ENCODE peak calls at places on chromosome 18, in four cellular contexts. One of them, this sample, is unnamed.

GRCh38 chr18:22177496-22177866 is 8.1 kb downstream of the GATA6 start:
- DNase-seq in upper lobe of right lung: no peak
- DNase-seq in fibroblast of the aortic adventitia: peak; percentile 60
- DNase-seq in AG10803: no peak
- DNase-seq in this sample: no peak

GRCh38 chr18:55286257-55286825 is 301.7 kb downstream of the TCF4 start:
- DNase-seq in upper lobe of right lung: no peak
- DNase-seq in fibroblast of the aortic adventitia: peak; percentile 40
- DNase-seq in AG10803: no peak
- DNase-seq in this sample: no peak

GRCh38 chr18:59715966-59716369 is 18.7 kb upstream of the CCBE1 start:
- DNase-seq in upper lobe of right lung: no peak
- DNase-seq in fibroblast of the aortic adventitia: peak; percentile 95
- DNase-seq in AG10803: peak; percentile 91
- DNase-seq in this sample: peak; percentile 75

GRCh38 chr18:49025767-49026500 is 75.2 kb upstream of the SMAD7 start:
- DNase-seq in upper lobe of right lung: no peak
- DNase-seq in fibroblast of the aortic adventitia: no peak
- DNase-seq in AG10803: no peak
- DNase-seq in this sample: no peak

GRCh38 chr18:73366713-73367112 is 498.9 kb upstream of the NETO1 start:
- DNase-seq in upper lobe of right lung: no peak
- DNase-seq in fibroblast of the aortic adventitia: no peak
- DNase-seq in AG10803: peak; percentile 17
- DNase-seq in this sample: peak; percentile 2

GRCh38 chr18:74083071-74083954 is 64.3 kb downstream of the FBXO15 start:
- DNase-seq in upper lobe of right lung: no peak
- DNase-seq in fibroblast of the aortic adventitia: no peak
- DNase-seq in AG10803: peak; percentile 8
- DNase-seq in this sample: no peak

GRCh38 chr18:44909191-44909719 is 228.6 kb downstream of the SETBP1 start:
- DNase-seq in upper lobe of right lung: no peak
- DNase-seq in fibroblast of the aortic adventitia: no peak
- DNase-seq in AG10803: no peak
- DNase-seq in this sample: no peak

GRCh38 chr18:41936471-41937134 is 18.4 kb upstream of the PIK3C3 start:
- DNase-seq in upper lobe of right lung: no peak
- DNase-seq in fibroblast of the aortic adventitia: no peak
- DNase-seq in AG10803: no peak
- DNase-seq in this sample: no peak

GRCh38 chr18:30920757-30921156 is 121.8 kb downstream of the DSC3 start:
- DNase-seq in upper lobe of right lung: no peak
- DNase-seq in fibroblast of the aortic adventitia: no peak
- DNase-seq in AG10803: no peak
- DNase-seq in this sample: no peak

GRCh38 chr18:75276813-75277628 is 66.4 kb downstream of the TSHZ1 start:
- DNase-seq in upper lobe of right lung: no peak
- DNase-seq in fibroblast of the aortic adventitia: no peak
- DNase-seq in AG10803: peak; percentile 76
- DNase-seq in this sample: peak; percentile 41

GRCh38 chr18:70188113-70188512 is 17.4 kb downstream of the RTTN start:
- DNase-seq in upper lobe of right lung: no peak
- DNase-seq in fibroblast of the aortic adventitia: peak; percentile 35
- DNase-seq in AG10803: peak; percentile 17
- DNase-seq in this sample: peak; percentile 30

GRCh38 chr18:79685281-79685680 is 5.7 kb downstream of the CTDP1 start:
- DNase-seq in upper lobe of right lung: no peak
- DNase-seq in fibroblast of the aortic adventitia: no peak
- DNase-seq in AG10803: no peak
- DNase-seq in this sample: no peak

GRCh38 chr18:34867520-34867919 is 157.4 kb downstream of the DTNA start:
- DNase-seq in upper lobe of right lung: no peak
- DNase-seq in fibroblast of the aortic adventitia: peak; percentile 32
- DNase-seq in AG10803: no peak
- DNase-seq in this sample: peak; percentile 8

GRCh38 chr18:9366126-9366714 is 31.6 kb downstream of the TWSG1 start:
- DNase-seq in upper lobe of right lung: no peak
- DNase-seq in fibroblast of the aortic adventitia: peak; percentile 52
- DNase-seq in AG10803: peak; percentile 60
- DNase-seq in this sample: peak; percentile 33
- TF ChIP-seq CTCF in upper lobe of right lung: peak; percentile 43
- TF ChIP-seq CTCF in fibroblast of the aortic adventitia: peak; percentile 50
- TF ChIP-seq CTCF in AG10803: peak; percentile 53
- TF ChIP-seq CTCF in this sample: peak; percentile 34

GRCh38 chr18:57910817-57911216 is 107.7 kb upstream of the ATP8B1 start:
- DNase-seq in upper lobe of right lung: no peak
- DNase-seq in fibroblast of the aortic adventitia: no peak
- DNase-seq in AG10803: no peak
- DNase-seq in this sample: no peak
- H3K4me3 ChIP-seq in upper lobe of right lung: no peak overlapping the region
- H3K4me3 ChIP-seq in fibroblast of the aortic adventitia: no peak overlapping the region
- H3K4me3 ChIP-seq in AG10803: no peak overlapping the region
- H3K4me3 ChIP-seq in this sample: no peak overlapping the region

GRCh38 chr18:37277753-37278152 is 287.8 kb downstream of the CELF4 start:
- DNase-seq in upper lobe of right lung: no peak
- DNase-seq in fibroblast of the aortic adventitia: no peak
- DNase-seq in AG10803: no peak
- DNase-seq in this sample: no peak

GRCh38 chr18:37280701-37281100 is 284.9 kb downstream of the CELF4 start:
- DNase-seq in upper lobe of right lung: no peak
- DNase-seq in fibroblast of the aortic adventitia: no peak
- DNase-seq in AG10803: no peak
- DNase-seq in this sample: no peak

GRCh38 chr18:37286801-37287200 is 278.8 kb downstream of the CELF4 start:
- DNase-seq in upper lobe of right lung: no peak
- DNase-seq in fibroblast of the aortic adventitia: no peak
- DNase-seq in AG10803: no peak
- DNase-seq in this sample: no peak

GRCh38 chr18:37284260-37284659 is 281.3 kb downstream of the CELF4 start:
- DNase-seq in upper lobe of right lung: no peak
- DNase-seq in fibroblast of the aortic adventitia: no peak
- DNase-seq in AG10803: no peak
- DNase-seq in this sample: no peak

DNA sequence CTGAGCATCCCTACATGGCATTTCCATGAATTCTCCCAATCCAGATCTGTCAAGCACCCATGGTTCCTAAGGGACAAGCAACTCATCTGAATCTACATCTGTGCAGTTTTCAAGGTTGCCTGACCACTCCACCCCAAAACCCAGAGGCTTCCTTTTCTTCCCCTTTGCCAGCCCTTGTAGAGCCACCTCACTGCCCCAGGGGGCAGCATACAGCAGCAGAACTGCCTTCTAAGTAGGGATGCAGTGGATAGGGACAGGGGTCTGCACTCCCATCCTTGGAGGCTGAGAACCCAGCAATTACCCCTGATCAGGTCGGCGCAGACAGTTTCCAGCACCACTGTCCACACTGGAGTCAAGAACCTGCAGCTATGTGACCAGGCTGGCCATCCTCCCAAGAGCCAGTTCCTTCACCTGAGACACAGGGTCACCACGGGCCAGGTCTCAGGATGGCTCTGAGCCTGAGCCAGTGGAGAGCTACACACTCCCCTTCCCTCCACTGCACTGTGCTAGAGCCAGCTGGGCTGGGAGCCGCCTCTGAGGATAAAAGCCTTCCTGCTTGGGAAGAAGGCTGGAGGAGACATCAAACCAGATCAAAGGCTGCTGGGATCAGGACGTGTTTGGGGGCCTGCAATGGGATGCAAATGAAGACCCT is 283.1 kb downstream of the CELF4 start:
- DNase-seq in upper lobe of right lung: no peak
- DNase-seq in fibroblast of the aortic adventitia: no peak
- DNase-seq in AG10803: no peak
- DNase-seq in this sample: no peak
- TF ChIP-seq CTCF in upper lobe of right lung: peak; percentile 14
- TF ChIP-seq CTCF in fibroblast of the aortic adventitia: no peak
- TF ChIP-seq CTCF in AG10803: peak; percentile 36
- TF ChIP-seq CTCF in this sample: peak; percentile 35

GRCh38 chr18:7590800-7591560 is 23.9 kb downstream of the PTPRM start:
- DNase-seq in upper lobe of right lung: no peak
- DNase-seq in fibroblast of the aortic adventitia: no peak
- DNase-seq in AG10803: peak; percentile 34
- DNase-seq in this sample: no peak
- H3K4me3 ChIP-seq in upper lobe of right lung: no peak overlapping the region
- H3K4me3 ChIP-seq in fibroblast of the aortic adventitia: no peak overlapping the region
- H3K4me3 ChIP-seq in AG10803: no peak overlapping the region
- H3K4me3 ChIP-seq in this sample: no peak overlapping the region

GRCh38 chr18:11154369-11154982 is 5.1 kb upstream of the PIEZO2 start:
- DNase-seq in upper lobe of right lung: no peak
- DNase-seq in fibroblast of the aortic adventitia: peak; percentile 71
- DNase-seq in AG10803: peak; percentile 55
- DNase-seq in this sample: peak; percentile 73
- TF ChIP-seq CTCF in upper lobe of right lung: peak; percentile 38
- TF ChIP-seq CTCF in fibroblast of the aortic adventitia: peak; percentile 41
- TF ChIP-seq CTCF in AG10803: peak; percentile 56
- TF ChIP-seq CTCF in this sample: peak; percentile 59

DNA sequence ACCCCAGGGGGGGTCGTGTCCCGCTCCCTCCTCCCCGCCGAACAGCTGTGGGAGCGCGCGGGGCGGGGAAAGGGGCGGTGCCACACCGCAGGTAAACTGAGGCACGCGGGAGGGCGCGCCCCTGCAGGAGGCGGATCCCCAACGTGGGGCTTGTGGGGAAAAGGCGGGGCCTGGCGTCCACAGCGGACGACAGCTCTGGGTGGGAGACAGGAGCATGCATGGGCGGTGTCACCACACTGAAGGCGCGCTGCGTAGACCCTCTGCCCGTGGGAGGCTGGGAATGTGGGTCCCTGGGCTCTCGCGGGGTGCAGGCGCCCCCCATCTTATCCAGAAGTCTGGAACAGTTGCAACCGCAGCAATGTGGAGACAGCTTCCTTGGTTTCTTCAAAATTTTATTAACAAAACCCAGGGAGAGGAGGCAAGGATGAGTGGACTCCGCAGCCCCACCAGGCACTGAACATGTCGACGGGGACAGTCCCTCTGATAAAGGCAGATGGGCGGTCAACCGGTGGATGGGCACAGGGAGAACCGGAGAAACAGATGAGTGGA is 723 bp upstream of the MBD1 start:
- DNase-seq in upper lobe of right lung: no peak
- DNase-seq in fibroblast of the aortic adventitia: no peak
- DNase-seq in AG10803: no peak
- DNase-seq in this sample: no peak
- H3K4me3 ChIP-seq in upper lobe of right lung: peak overlapping the region; percentile 96
- H3K4me3 ChIP-seq in fibroblast of the aortic adventitia: peak overlapping the region; percentile 100
- H3K4me3 ChIP-seq in AG10803: peak overlapping the region; percentile 100
- H3K4me3 ChIP-seq in this sample: peak overlapping the region; percentile 83

GRCh38 chr18:657998-658946 is 819 bp downstream of the TYMS start:
- DNase-seq in upper lobe of right lung: peak; percentile 86
- DNase-seq in fibroblast of the aortic adventitia: peak; percentile 85
- DNase-seq in AG10803: peak; percentile 83
- DNase-seq in this sample: peak; percentile 89
- TF ChIP-seq CTCF in upper lobe of right lung: no peak
- TF ChIP-seq CTCF in fibroblast of the aortic adventitia: no peak
- TF ChIP-seq CTCF in AG10803: no peak
- TF ChIP-seq CTCF in this sample: no peak

DNA sequence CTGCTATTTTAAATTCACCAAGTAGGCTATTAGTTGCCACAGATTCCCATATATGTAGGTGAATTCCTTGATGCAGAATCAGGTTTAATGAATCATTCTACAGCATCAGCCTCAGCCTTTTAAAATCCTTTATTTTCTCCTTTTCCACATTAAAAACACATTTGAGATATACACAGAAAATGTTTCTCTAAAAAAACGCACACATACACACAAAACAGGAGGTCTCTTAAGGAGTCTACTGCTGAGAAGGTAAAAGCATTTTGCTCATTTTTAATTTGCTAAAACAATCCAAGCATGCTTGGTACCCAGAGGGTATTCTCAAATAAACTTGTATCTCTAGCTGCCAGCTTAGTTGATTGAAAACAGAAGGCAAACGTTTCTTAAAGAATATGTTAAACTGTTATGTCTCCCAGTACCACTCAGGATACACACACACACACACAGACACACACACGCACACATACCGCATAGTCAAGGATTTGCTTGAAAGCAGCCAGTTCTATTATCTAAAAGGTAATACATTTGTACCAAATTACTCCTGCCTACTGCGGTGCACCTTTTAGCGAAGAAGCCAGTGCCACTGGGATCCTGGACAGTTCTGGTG is 106.8 kb upstream of the KCTD1 start:
- DNase-seq in upper lobe of right lung: no peak
- DNase-seq in fibroblast of the aortic adventitia: peak; percentile 25
- DNase-seq in AG10803: peak; percentile 7
- DNase-seq in this sample: no peak
- H3K4me3 ChIP-seq in upper lobe of right lung: peak overlapping the region; percentile 65
- H3K4me3 ChIP-seq in fibroblast of the aortic adventitia: no peak overlapping the region
- H3K4me3 ChIP-seq in AG10803: no peak overlapping the region
- H3K4me3 ChIP-seq in this sample: no peak overlapping the region

GRCh38 chr18:36214811-36215210 is 27.5 kb downstream of the MOCOS start:
- DNase-seq in upper lobe of right lung: no peak
- DNase-seq in fibroblast of the aortic adventitia: no peak
- DNase-seq in AG10803: no peak
- DNase-seq in this sample: no peak

GRCh38 chr18:36215577-36215976 is 28.3 kb downstream of the MOCOS start:
- DNase-seq in upper lobe of right lung: no peak
- DNase-seq in fibroblast of the aortic adventitia: no peak
- DNase-seq in AG10803: no peak
- DNase-seq in this sample: no peak

GRCh38 chr18:36211612-36212065 is 24.3 kb downstream of the MOCOS start:
- DNase-seq in upper lobe of right lung: no peak
- DNase-seq in fibroblast of the aortic adventitia: peak; percentile 4
- DNase-seq in AG10803: peak; percentile 29
- DNase-seq in this sample: no peak

GRCh38 chr18:36212978-36213303 is 25.6 kb downstream of the MOCOS start:
- DNase-seq in upper lobe of right lung: no peak
- DNase-seq in fibroblast of the aortic adventitia: no peak
- DNase-seq in AG10803: no peak
- DNase-seq in this sample: no peak

DNA sequence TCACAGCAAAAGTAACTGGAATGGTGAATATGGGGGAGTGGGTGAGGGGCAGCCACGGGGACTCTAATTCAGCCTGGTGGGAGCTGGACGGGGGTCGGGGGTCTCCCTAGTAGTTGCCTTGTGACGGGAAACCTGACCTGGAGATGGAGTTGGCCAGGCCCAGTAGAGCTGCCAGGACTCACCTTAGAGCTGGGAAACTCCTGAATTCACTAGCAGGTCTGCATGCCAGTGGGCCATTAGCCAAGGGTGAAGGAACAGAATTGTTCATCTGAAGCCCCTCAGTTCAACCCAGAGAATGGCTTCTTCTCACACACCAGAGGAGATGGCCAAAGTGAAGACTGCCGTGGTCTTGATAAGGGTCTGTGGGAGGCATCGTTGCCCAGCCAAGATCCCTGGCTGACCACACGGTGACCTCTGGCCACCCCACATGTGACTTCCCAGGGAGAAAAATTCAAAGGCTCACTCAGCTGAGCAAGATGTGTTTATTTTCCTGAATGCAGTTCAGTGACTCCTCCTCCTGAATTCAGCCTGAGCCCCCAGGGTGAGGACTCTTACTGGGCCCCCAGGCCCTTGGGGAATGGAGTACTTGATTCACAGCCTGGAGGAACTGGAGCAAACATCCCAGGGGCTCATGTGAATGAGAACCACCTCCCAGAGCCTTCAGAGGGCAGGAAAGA is 25.1 kb downstream of the MOCOS start:
- DNase-seq in upper lobe of right lung: no peak
- DNase-seq in fibroblast of the aortic adventitia: peak; percentile 56
- DNase-seq in AG10803: peak; percentile 3
- DNase-seq in this sample: peak; percentile 8
- TF ChIP-seq CTCF in upper lobe of right lung: no peak
- TF ChIP-seq CTCF in fibroblast of the aortic adventitia: peak; percentile 44
- TF ChIP-seq CTCF in AG10803: no peak
- TF ChIP-seq CTCF in this sample: no peak

GRCh38 chr18:76518543-76519155 is 23.6 kb upstream of the ZNF516 start:
- DNase-seq in upper lobe of right lung: no peak
- DNase-seq in fibroblast of the aortic adventitia: peak; percentile 19
- DNase-seq in AG10803: no peak
- DNase-seq in this sample: peak; percentile 58
- H3K4me3 ChIP-seq in upper lobe of right lung: peak overlapping the region; percentile 43
- H3K4me3 ChIP-seq in fibroblast of the aortic adventitia: peak overlapping the region; percentile 44
- H3K4me3 ChIP-seq in AG10803: peak overlapping the region; percentile 51
- H3K4me3 ChIP-seq in this sample: peak overlapping the region; percentile 36